ENCODE peak calls at places on chromosome 20, in nine cellular contexts. O, H, S, X, T, M, P, G and I are unnamed samples.

GRCh38 chr20:44435630-44436335 is 39.9 kb upstream of the TTPAL start:
- DNase-seq in O (no peak), H (no peak), S (peak), X (no peak), T (no peak), M (no peak), P (no peak), G (peak), I (no peak)

GRCh38 chr20:51220293-51220706 is 197.4 kb upstream of the KCNG1 start:
- DNase-seq in O (no peak), H (peak), S (peak), X (peak), T (no peak), M (peak), P (no peak), G (no peak), I (no peak)

GRCh38 chr20:34946661-34947060 is 8.9 kb downstream of the GSS start:
- DNase-seq in O (no peak), H (no peak), S (no peak), X (no peak), T (no peak), M (no peak), P (no peak), G (no peak), I (no peak)

GRCh38 chr20:10504893-10505292 is 69.8 kb downstream of the SLX4IP start:
- DNase-seq in O (no peak), H (no peak), S (peak), X (peak), T (peak), M (no peak), P (no peak), G (peak), I (no peak)

GRCh38 chr20:23011008-23011721 is 23.9 kb upstream of the SSTR4 start:
- DNase-seq in O (no peak), H (no peak), S (no peak), X (no peak), T (no peak), M (no peak), P (no peak), G (no peak), I (no peak)

GRCh38 chr20:3239026-3239866 is at the start of gene SLC4A11:
- DNase-seq in O (peak), H (peak), S (peak), X (peak), T (peak), M (peak), P (peak), G (peak), I (peak)

GRCh38 chr20:50567860-50568548 is 57.8 kb downstream of the PTPN1 start:
- DNase-seq in O (no peak), H (no peak), S (peak), X (no peak), T (peak), M (no peak), P (no peak), G (no peak), I (no peak)

GRCh38 chr20:2729791-2730190 is 37.2 kb downstream of the EBF4 start:
- DNase-seq in O (no peak), H (no peak), S (no peak), X (peak), T (no peak), M (no peak), P (no peak), G (no peak), I (no peak)

GRCh38 chr20:57883761-57884160 is 173.9 kb upstream of the PMEPA1 start:
- DNase-seq in O (no peak), H (peak), S (no peak), X (no peak), T (peak), M (peak), P (no peak), G (no peak), I (no peak)

GRCh38 chr20:19830351-19830750 is 72.3 kb downstream of the RIN2 start:
- DNase-seq in O (no peak), H (no peak), S (no peak), X (peak), T (no peak), M (no peak), P (no peak), G (no peak), I (no peak)

GRCh38 chr20:48846516-48847492 is 19.0 kb upstream of the PREX1 start:
- DNase-seq in O (peak), H (peak), S (peak), X (peak), T (no peak), M (no peak), P (no peak), G (no peak), I (no peak)

GRCh38 chr20:10033905-10034304 is 882 bp upstream of the ANKEF1 start:
- DNase-seq in O (no peak), H (no peak), S (no peak), X (no peak), T (no peak), M (no peak), P (no peak), G (no peak), I (no peak)

GRCh38 chr20:63701329-63702035 is 5.0 kb downstream of the TNFRSF6B start:
- DNase-seq in O (no peak), H (no peak), S (no peak), X (no peak), T (no peak), M (no peak), P (no peak), G (no peak), I (no peak)

GRCh38 chr20:15297059-15297875 is 959.9 kb upstream of the FLRT3 start:
- DNase-seq in O (no peak), H (no peak), S (no peak), X (no peak), T (peak), M (no peak), P (no peak), G (peak), I (no peak)

GRCh38 chr20:23078351-23078993 is 7.7 kb downstream of the CD93 start:
- DNase-seq in O (no peak), H (no peak), S (peak), X (peak), T (no peak), M (no peak), P (no peak), G (no peak), I (peak)

GRCh38 chr20:57329608-57330221 is at the start of gene SPO11:
- DNase-seq in O (no peak), H (no peak), S (peak), X (no peak), T (no peak), M (no peak), P (no peak), G (no peak), I (no peak)

GRCh38 chr20:24438331-24438730 is 31.1 kb upstream of the SYNDIG1 start:
- DNase-seq in O (no peak), H (no peak), S (no peak), X (no peak), T (no peak), M (no peak), P (no peak), G (no peak), I (no peak)

GRCh38 chr20:3716195-3716834 is 3.9 kb upstream of the SIGLEC1 start:
- DNase-seq in O (peak), H (peak), S (peak), X (peak), T (no peak), M (no peak), P (peak), G (peak), I (peak)

GRCh38 chr20:3199976-3200755 is 4.3 kb downstream of the DDRGK1 start:
- DNase-seq in O (no peak), H (no peak), S (no peak), X (no peak), T (no peak), M (no peak), P (no peak), G (no peak), I (no peak)

GRCh38 chr20:64047046-64047389 is 2.4 kb downstream of the SOX18 start:
- DNase-seq in O (no peak), H (no peak), S (no peak), X (no peak), T (no peak), M (no peak), P (no peak), G (no peak), I (no peak)

GRCh38 chr20:24673678-24674570 is 204.5 kb downstream of the SYNDIG1 start:
- DNase-seq in O (no peak), H (no peak), S (no peak), X (peak), T (no peak), M (no peak), P (no peak), G (peak), I (peak)

GRCh38 chr20:4661191-4661590 is 60.5 kb upstream of the PRND start:
- DNase-seq in O (no peak), H (peak), S (peak), X (no peak), T (no peak), M (no peak), P (no peak), G (no peak), I (no peak)

GRCh38 chr20:20489623-20490341 is 121.9 kb downstream of the INSM1 start:
- DNase-seq in O (no peak), H (peak), S (no peak), X (no peak), T (no peak), M (no peak), P (no peak), G (no peak), I (peak)

GRCh38 chr20:38804682-38805501 is 605 bp upstream of the PPP1R16B start:
- DNase-seq in O (no peak), H (peak), S (peak), X (peak), T (peak), M (peak), P (no peak), G (no peak), I (no peak)

GRCh38 chr20:58043866-58044140 is 184.7 kb downstream of the ANKRD60 start:
- DNase-seq in O (no peak), H (no peak), S (no peak), X (no peak), T (no peak), M (no peak), P (no peak), G (no peak), I (no peak)

GRCh38 chr20:58700823-58701222 is 8.2 kb downstream of the NPEPL1 start:
- DNase-seq in O (no peak), H (no peak), S (no peak), X (no peak), T (no peak), M (peak), P (no peak), G (no peak), I (no peak)

GRCh38 chr20:36240076-36240475 is 3.8 kb downstream of the AAR2 start:
- DNase-seq in O (no peak), H (no peak), S (no peak), X (no peak), T (no peak), M (no peak), P (no peak), G (no peak), I (no peak)

GRCh38 chr20:42886801-42887200 is 302.9 kb downstream of the PTPRT start:
- DNase-seq in O (no peak), H (no peak), S (no peak), X (no peak), T (no peak), M (no peak), P (no peak), G (no peak), I (no peak)

GRCh38 chr20:62942456-62942855 is 4.5 kb downstream of the GID8 start:
- DNase-seq in O (no peak), H (no peak), S (no peak), X (no peak), T (no peak), M (no peak), P (no peak), G (no peak), I (no peak)

GRCh38 chr20:15930324-15931305 is 642.6 kb downstream of the KIF16B start:
- DNase-seq in O (no peak), H (peak), S (peak), X (peak), T (no peak), M (no peak), P (no peak), G (peak), I (peak)

GRCh38 chr20:57939499-57939898 is 229.7 kb upstream of the PMEPA1 start:
- DNase-seq in O (no peak), H (no peak), S (no peak), X (no peak), T (no peak), M (no peak), P (no peak), G (peak), I (no peak)

GRCh38 chr20:62193079-62194025 is 10.5 kb downstream of the MTG2 start:
- DNase-seq in O (no peak), H (no peak), S (no peak), X (no peak), T (no peak), M (no peak), P (no peak), G (no peak), I (no peak)

GRCh38 chr20:61370841-61371303 is 118.8 kb downstream of the CDH4 start:
- DNase-seq in O (no peak), H (no peak), S (no peak), X (no peak), T (no peak), M (no peak), P (no peak), G (no peak), I (no peak)

GRCh38 chr20:38139156-38139912 is 25.7 kb downstream of the TGM2 start:
- DNase-seq in O (no peak), H (no peak), S (no peak), X (no peak), T (no peak), M (peak), P (no peak), G (no peak), I (no peak)

GRCh38 chr20:23132293-23132929 is 46.3 kb upstream of the CD93 start:
- DNase-seq in O (no peak), H (no peak), S (peak), X (no peak), T (no peak), M (no peak), P (no peak), G (no peak), I (no peak)

GRCh38 chr20:1840865-1841553 is 54.2 kb upstream of the SIRPA start:
- DNase-seq in O (no peak), H (no peak), S (peak), X (no peak), T (peak), M (no peak), P (no peak), G (peak), I (no peak)

GRCh38 chr20:41027872-41028358 is 707 bp upstream of the TOP1 start:
- DNase-seq in O (no peak), H (no peak), S (peak), X (no peak), T (no peak), M (no peak), P (no peak), G (no peak), I (no peak)
- H3K4me3 ChIP-seq in O (peak), H (peak), S (peak), X (peak), T (no peak), M (no peak), P (peak), G (peak), I (peak)

GRCh38 chr20:45487231-45487635 is 17.7 kb downstream of the WFDC2 start:
- DNase-seq in O (no peak), H (no peak), S (peak), X (no peak), T (no peak), M (no peak), P (no peak), G (no peak), I (no peak)
- TF ChIP-seq CTCF in O (no peak), H (no peak), S (peak), X (no peak), T (no peak), M (no peak), P (peak), G (no peak), I (no peak)

GRCh38 chr20:53935353-53936084 is 134.9 kb downstream of the BCAS1 start:
- DNase-seq in O (no peak), H (peak), S (peak), X (no peak), T (no peak), M (no peak), P (no peak), G (no peak), I (no peak)

GRCh38 chr20:53934421-53935352 is 135.7 kb downstream of the BCAS1 start:
- DNase-seq in O (peak), H (peak), S (peak), X (peak), T (peak), M (no peak), P (no peak), G (peak), I (peak)

GRCh38 chr20:53931597-53931996 is 138.8 kb downstream of the BCAS1 start:
- DNase-seq in O (no peak), H (no peak), S (no peak), X (no peak), T (no peak), M (no peak), P (no peak), G (no peak), I (no peak)

GRCh38 chr20:53930651-53931504 is 139.5 kb downstream of the BCAS1 start:
- DNase-seq in O (no peak), H (peak), S (no peak), X (no peak), T (no peak), M (no peak), P (no peak), G (peak), I (no peak)

GRCh38 chr20:53933232-53933846 is 137.1 kb downstream of the BCAS1 start:
- DNase-seq in O (no peak), H (no peak), S (no peak), X (no peak), T (no peak), M (no peak), P (no peak), G (no peak), I (no peak)
- H3K4me3 ChIP-seq in O (no peak), H (peak), S (peak), X (no peak), T (no peak), M (no peak), P (no peak), G (no peak), I (no peak)

GRCh38 chr20:60139663-60140446 is 181.6 kb downstream of the CDH26 start:
- DNase-seq in O (peak), H (no peak), S (no peak), X (no peak), T (no peak), M (no peak), P (no peak), G (no peak), I (no peak)

GRCh38 chr20:60135276-60135675 is 177.1 kb downstream of the CDH26 start:
- DNase-seq in O (no peak), H (no peak), S (no peak), X (no peak), T (no peak), M (no peak), P (no peak), G (no peak), I (no peak)

GRCh38 chr20:60136640-60137411 is 178.6 kb downstream of the CDH26 start:
- DNase-seq in O (no peak), H (no peak), S (peak), X (no peak), T (no peak), M (no peak), P (no peak), G (no peak), I (no peak)

GRCh38 chr20:60138263-60139127 is 180.3 kb downstream of the CDH26 start:
- DNase-seq in O (no peak), H (no peak), S (peak), X (no peak), T (peak), M (peak), P (no peak), G (peak), I (peak)

GRCh38 chr20:60137657-60138245 is 179.5 kb downstream of the CDH26 start:
- DNase-seq in O (no peak), H (peak), S (peak), X (no peak), T (no peak), M (no peak), P (peak), G (peak), I (peak)
- TF ChIP-seq CTCF in O (peak), H (peak), S (peak), X (peak), T (peak), M (no peak), P (peak), G (peak), I (peak)

GRCh38 chr20:31910071-31910803 is 39.8 kb downstream of the TTLL9 start:
- DNase-seq in O (no peak), H (no peak), S (no peak), X (no peak), T (no peak), M (no peak), P (no peak), G (no peak), I (no peak)
- H3K4me3 ChIP-seq in O (no peak), H (no peak), S (no peak), X (no peak), T (no peak), M (no peak), P (no peak), G (no peak), I (no peak)